ENCODE peak calls at places on chromosomes 13 and 19, in six cellular contexts. L is bronchial epithelial cell; U is MM.1S; A is ascending aorta; G is HCT116; R is CD8-positive, alpha-beta T cell. K is an unnamed sample. For H3K36me3 and H3K27me3, the result is how much of the 10 kb centered on the place peaks cover.

GRCh38 chr19:55717251-55717650 is 21.0 kb downstream of the NLRP9 start:
- DNase-seq in R (no peak), G (no peak), U (no peak), A (no peak), L (no peak), K (no peak)

GRCh38 chr13:29845440-29846056 is 4.9 kb downstream of the UBL3 start:
- DNase-seq in R (no peak), L (no peak), U (no peak), G (no peak), A (no peak), K (no peak)

GRCh38 chr13:24606486-24607170 is 73.6 kb upstream of the ATP12A start:
- DNase-seq in A (no peak), L (no peak), U (no peak), G (no peak), R (no peak), K (peak)

GRCh38 chr19:49335784-49336481 is 727 bp downstream of the CD37 start:
- DNase-seq in A (peak), L (no peak), G (no peak), R (peak), U (no peak), K (no peak)

GRCh38 chr13:113929628-113930615 is 44.0 kb downstream of the C13orf46 start:
- DNase-seq in R (no peak), U (no peak), G (no peak), L (no peak), A (peak), K (peak)

GRCh38 chr13:73945871-73946270 is 188.3 kb downstream of the KLF12 start:
- DNase-seq in A (peak), G (no peak), R (no peak), L (no peak), U (no peak), K (peak)

GRCh38 chr19:58196911-58197616 is 14.2 kb downstream of the ZNF274 start:
- DNase-seq in G (no peak), A (no peak), L (peak), R (no peak), U (no peak), K (no peak)

GRCh38 chr13:34344761-34345600 is 527.0 kb downstream of the RFC3 start:
- DNase-seq in G (no peak), L (no peak), R (no peak), U (no peak), A (no peak), K (no peak)

GRCh38 chr13:113129921-113130750 is 7.5 kb downstream of the F10 start:
- DNase-seq in U (no peak), G (no peak), L (no peak), A (peak), R (no peak), K (no peak)

GRCh38 chr19:374886-375235 is 30.3 kb upstream of the MIER2 start:
- DNase-seq in L (no peak), U (no peak), G (no peak), R (no peak), A (peak), K (peak)

GRCh38 chr13:50149932-50150331 is 134.7 kb downstream of the KCNRG start:
- DNase-seq in L (no peak), A (no peak), U (no peak), G (no peak), R (no peak), K (no peak)

GRCh38 chr13:98598043-98598442 is 21.1 kb upstream of the STK24 start:
- DNase-seq in R (no peak), A (no peak), L (no peak), U (no peak), G (no peak), K (peak)

GRCh38 chr19:55384576-55385235 is 614 bp upstream of the TMEM238 start:
- DNase-seq in A (no peak), R (no peak), L (no peak), G (no peak), U (no peak), K (peak)

GRCh38 chr13:107192289-107192688 is 624.4 kb upstream of the ARGLU1 start:
- DNase-seq in R (no peak), A (no peak), U (no peak), L (no peak), G (no peak), K (no peak)

GRCh38 chr13:101474419-101474957 is 22.0 kb downstream of the ITGBL1 start:
- DNase-seq in A (no peak), G (no peak), U (no peak), R (no peak), L (no peak), K (no peak)

GRCh38 chr13:33204130-33204927 is 81.2 kb downstream of the STARD13 start:
- DNase-seq in U (no peak), R (no peak), L (no peak), G (no peak), A (peak), K (no peak)

GRCh38 chr13:43074824-43075510 is 51.6 kb downstream of the DNAJC15 start:
- DNase-seq in R (no peak), A (no peak), U (peak), G (no peak), L (no peak), K (no peak)

GRCh38 chr19:55537741-55538111 is 793 bp upstream of the SBK2 start:
- DNase-seq in L (no peak), U (no peak), A (no peak), R (no peak), G (no peak), K (peak)

GRCh38 chr19:40803857-40804782 is 5.1 kb downstream of the EGLN2 start:
- DNase-seq in A (no peak), U (peak), L (no peak), G (no peak), R (peak), K (peak)

GRCh38 chr13:66139250-66139649 is 1090.9 kb downstream of the PCDH9 start:
- DNase-seq in R (no peak), U (no peak), A (no peak), G (no peak), L (no peak), K (no peak)

GRCh38 chr13:38883783-38884182 is 106.8 kb downstream of the STOML3 start:
- DNase-seq in R (no peak), U (no peak), L (no peak), A (no peak), G (no peak), K (no peak)

GRCh38 chr19:55472463-55472862 is 4.0 kb upstream of the ZNF628 start:
- DNase-seq in R (no peak), G (peak), U (no peak), L (peak), A (no peak), K (no peak)

GRCh38 chr19:56400485-56400884 is 3.6 kb upstream of the ZNF583 start:
- DNase-seq in U (no peak), L (no peak), A (no peak), R (no peak), G (no peak), K (no peak)

GRCh38 chr13:70016116-70016515 is 91.5 kb upstream of the ATXN8OS start:
- DNase-seq in G (no peak), A (no peak), U (no peak), R (no peak), L (no peak), K (no peak)

GRCh38 chr13:50085063-50085462 is 69.8 kb downstream of the KCNRG start:
- DNase-seq in U (no peak), L (peak), G (no peak), R (no peak), A (no peak), K (peak)

GRCh38 chr13:107347641-107348369 is 779.9 kb upstream of the ARGLU1 start:
- DNase-seq in U (no peak), A (no peak), R (no peak), G (no peak), L (no peak), K (no peak)

GRCh38 chr19:49020931-49021895 is 2.9 kb downstream of the CGB3 start:
- DNase-seq in G (no peak), R (no peak), A (no peak), U (no peak), L (no peak), K (peak)

GRCh38 chr13:40916207-40916998 is 102.7 kb downstream of the ELF1 start:
- DNase-seq in A (no peak), U (no peak), L (peak), R (no peak), G (no peak), K (no peak)

GRCh38 chr19:17149393-17150135 is 65.6 kb upstream of the USE1 start:
- DNase-seq in U (no peak), R (no peak), A (no peak), L (no peak), G (no peak), K (no peak)
- H3K36me3 ChIP-seq in U (under half), R (under half), A (half or more), L (under half), G (under half), K (under half)

GRCh38 chr19:1651061-1651547 is 1.3 kb downstream of the TCF3 start:
- DNase-seq in G (no peak), U (peak), A (no peak), R (peak), L (no peak), K (peak)

GRCh38 chr19:1648926-1649541 is 3.4 kb downstream of the TCF3 start:
- DNase-seq in U (peak), G (no peak), R (no peak), A (no peak), L (no peak), K (no peak)

GRCh38 chr19:1648156-1648925 is 4.1 kb downstream of the TCF3 start:
- DNase-seq in A (no peak), R (no peak), G (no peak), L (no peak), U (peak), K (peak)

GRCh38 chr19:1650627-1651009 is 1.8 kb downstream of the TCF3 start:
- DNase-seq in L (no peak), A (no peak), R (peak), U (peak), G (no peak), K (peak)

GRCh38 chr19:1649706-1650626 is 2.4 kb downstream of the TCF3 start:
- DNase-seq in A (no peak), G (no peak), R (no peak), L (no peak), U (no peak), K (no peak)
- H3K4me3 ChIP-seq in A (no peak), G (peak), R (peak), L (no peak), U (peak), K (peak)

DNA sequence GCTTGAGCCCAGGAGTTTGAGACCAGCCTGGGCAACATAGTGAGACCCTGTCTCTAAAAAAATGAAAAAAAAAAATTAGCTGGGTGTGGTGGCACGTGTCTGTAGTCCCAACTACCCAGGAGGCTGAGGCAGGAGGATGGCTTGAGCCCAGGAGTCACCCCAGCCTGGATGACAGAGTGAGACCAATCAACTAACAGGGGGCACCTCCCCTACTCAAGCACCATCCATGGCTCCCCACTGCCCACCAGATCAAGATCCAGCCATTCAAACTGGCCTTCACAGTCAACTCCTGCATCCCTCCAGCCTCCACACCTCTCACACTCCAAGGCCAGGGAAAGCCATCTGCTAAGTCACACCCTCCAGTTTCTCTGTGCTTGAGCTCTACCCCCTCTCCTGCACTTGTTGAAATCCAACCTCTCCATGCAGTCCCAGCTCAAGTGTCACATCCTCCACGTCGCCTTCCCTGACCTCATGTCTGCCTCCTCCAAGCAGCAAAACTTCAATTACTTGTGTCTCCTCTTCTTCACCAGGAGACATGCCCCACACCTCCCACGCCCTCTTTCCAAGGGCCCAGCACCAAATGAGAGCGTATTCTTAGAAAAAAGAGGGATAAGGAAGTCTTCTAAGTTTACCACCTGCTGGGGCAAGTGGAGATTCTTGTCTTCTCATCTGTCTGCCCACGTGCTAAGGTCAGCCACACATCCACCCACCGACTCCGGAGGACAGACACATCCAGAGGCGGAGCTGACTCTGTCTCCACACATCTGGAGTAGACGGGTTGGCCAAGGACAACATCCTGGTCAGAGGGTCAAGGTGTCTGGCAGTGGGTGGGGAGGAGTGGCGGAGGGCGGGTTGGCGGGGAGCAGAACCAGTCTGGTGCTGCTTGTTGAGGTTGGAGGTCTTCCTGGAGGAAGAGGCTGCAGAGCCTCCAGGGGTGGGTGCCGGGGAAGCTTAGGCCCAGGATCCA is 974 bp upstream of the CYP4F22 start:
- DNase-seq in G (no peak), L (no peak), U (no peak), A (no peak), R (no peak), K (no peak)
- H3K27me3 ChIP-seq in G (under half), L (under half), U (half or more), A (under half), R (under half), K (under half)

DNA sequence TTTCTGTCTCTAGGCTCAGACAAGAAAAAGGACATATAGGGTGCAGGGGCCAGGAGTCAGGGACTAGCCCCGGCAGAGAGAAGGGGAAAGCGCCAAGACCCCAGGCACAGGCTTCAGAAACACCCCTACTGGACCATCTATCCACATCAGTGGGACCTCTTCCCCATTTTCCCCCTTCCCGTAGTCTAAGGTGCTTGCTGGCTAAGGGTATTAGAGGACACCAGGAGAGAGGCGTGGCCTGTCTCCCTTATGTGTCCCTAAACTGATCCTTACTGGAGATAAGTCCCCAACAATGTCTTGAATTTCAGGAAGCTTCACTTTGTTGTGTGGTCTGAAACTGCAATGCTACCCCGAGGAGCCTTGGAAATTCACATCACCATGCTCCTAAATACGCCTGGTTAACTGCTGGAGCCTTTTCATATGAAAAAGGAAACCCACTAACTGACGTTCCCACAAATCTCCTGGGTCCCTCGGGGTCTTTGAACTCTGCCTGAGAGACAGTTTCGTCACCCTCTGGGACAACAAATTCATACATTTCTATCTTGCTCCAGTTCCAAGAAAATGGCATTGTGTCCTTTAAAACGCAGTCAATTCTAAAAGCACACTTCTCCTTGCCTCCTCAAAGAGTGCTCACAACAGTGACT is 197.7 kb downstream of the COL4A1 start:
- DNase-seq in G (no peak), A (no peak), R (no peak), L (no peak), U (no peak), K (peak)
- H3K36me3 ChIP-seq in G (under half), A (under half), R (under half), L (under half), U (under half), K (under half)

GRCh38 chr19:7554565-7554964 is 19.0 kb downstream of the PNPLA6 start:
- DNase-seq in L (no peak), R (no peak), G (no peak), A (no peak), U (no peak), K (no peak)
- H3K4me3 ChIP-seq in L (no peak), R (no peak), G (no peak), A (no peak), U (no peak), K (peak)

GRCh38 chr19:35529241-35530218 is 1.4 kb upstream of the SBSN start:
- DNase-seq in G (no peak), L (peak), U (no peak), A (no peak), R (no peak), K (no peak)
- H3K27me3 ChIP-seq in G (under half), L (under half), U (half or more), A (under half), R (under half), K (under half)